ENCODE peak calls at places on chromosomes 7 and 10, in ten cellular contexts. Q is transverse colon, E is IMR-90, Z is heart left ventricle, X is A549, B is GM12891, M is esophagus muscularis mucosa, U is stomach, C is body of pancreas, K is erythroblast. Y is an unnamed sample.

GRCh38 chr7:36784991-36785940 is 61.0 kb upstream of the AOAH start:
- DNase-seq in Q (peak), E (no peak), Z (peak), X (no peak), B (peak), M (no peak), U (peak), C (peak), K (no peak), Y (no peak)

GRCh38 chr10:98038333-98038732 is 7.9 kb upstream of the CRTAC1 start:
- DNase-seq in Q (no peak), E (no peak), Z (no peak), X (no peak), B (no peak), M (no peak), U (no peak), C (peak), K (no peak), Y (no peak)

GRCh38 chr10:19500959-19501358 is 315.3 kb upstream of the PLXDC2 start:
- DNase-seq in Q (no peak), E (no peak), Z (no peak), X (no peak), B (no peak), M (no peak), U (no peak), C (no peak), K (no peak), Y (no peak)

GRCh38 chr10:93542358-93542791 is 24.1 kb upstream of the FFAR4 start:
- DNase-seq in Q (peak), E (peak), Z (peak), X (peak), B (no peak), M (no peak), U (peak), C (peak), K (no peak), Y (peak)

GRCh38 chr10:22491480-22491879 is 146.2 kb downstream of the SPAG6 start:
- DNase-seq in Q (no peak), E (no peak), Z (no peak), X (no peak), B (no peak), M (peak), U (no peak), C (no peak), K (no peak), Y (no peak)

GRCh38 chr7:48182736-48183369 is 11.6 kb downstream of the ABCA13 start:
- DNase-seq in Q (no peak), E (peak), Z (no peak), X (no peak), B (no peak), M (no peak), U (no peak), C (no peak), K (no peak), Y (no peak)

GRCh38 chr10:91880310-91880709 is 29.0 kb downstream of the FGFBP3 start:
- DNase-seq in Q (no peak), E (no peak), Z (no peak), X (peak), B (no peak), M (no peak), U (no peak), C (no peak), K (no peak), Y (no peak)

GRCh38 chr10:99555371-99556224 is 22.9 kb downstream of the NKX2-3 start:
- DNase-seq in Q (no peak), E (no peak), Z (no peak), X (no peak), B (no peak), M (no peak), U (no peak), C (no peak), K (no peak), Y (no peak)

GRCh38 chr7:49513939-49514338 is 259.5 kb upstream of the VWC2 start:
- DNase-seq in Q (no peak), E (no peak), Z (no peak), X (no peak), B (no peak), M (no peak), U (no peak), C (no peak), K (no peak), Y (no peak)

GRCh38 chr10:129968937-129969527 is 5.0 kb upstream of the EBF3 start:
- DNase-seq in Q (no peak), E (peak), Z (no peak), X (peak), B (no peak), M (no peak), U (no peak), C (peak), K (peak), Y (no peak)

GRCh38 chr7:128407751-128408708 is 1.8 kb downstream of the IMPDH1 start:
- DNase-seq in Q (no peak), E (no peak), Z (no peak), X (no peak), B (no peak), M (no peak), U (no peak), C (no peak), K (no peak), Y (no peak)

GRCh38 chr7:84669177-84669732 is 474.7 kb upstream of the SEMA3A start:
- DNase-seq in Q (no peak), E (no peak), Z (no peak), X (no peak), B (no peak), M (no peak), U (no peak), C (no peak), K (no peak), Y (no peak)

GRCh38 chr7:155791836-155792235 is 20.4 kb downstream of the SHH start:
- DNase-seq in Q (no peak), E (no peak), Z (no peak), X (no peak), B (no peak), M (no peak), U (no peak), C (no peak), K (no peak), Y (no peak)

GRCh38 chr7:125363873-125364272 is 434.2 kb upstream of the POT1 start:
- DNase-seq in Q (no peak), E (no peak), Z (no peak), X (no peak), B (no peak), M (no peak), U (no peak), C (no peak), K (no peak), Y (no peak)

GRCh38 chr10:14605231-14605925 is 169.3 kb downstream of the FAM107B start:
- DNase-seq in Q (no peak), E (peak), Z (no peak), X (peak), B (no peak), M (peak), U (no peak), C (no peak), K (peak), Y (peak)

GRCh38 chr10:122459586-122460273 is 1.6 kb upstream of the HTRA1 start:
- DNase-seq in Q (no peak), E (peak), Z (no peak), X (no peak), B (no peak), M (peak), U (no peak), C (no peak), K (no peak), Y (peak)

GRCh38 chr10:101091546-101092290 is 29.9 kb downstream of the KAZALD1 start:
- DNase-seq in Q (no peak), E (no peak), Z (no peak), X (peak), B (no peak), M (no peak), U (no peak), C (peak), K (no peak), Y (no peak)

GRCh38 chr7:121180436-121181063 is 148.2 kb upstream of the WNT16 start:
- DNase-seq in Q (no peak), E (no peak), Z (no peak), X (no peak), B (no peak), M (no peak), U (no peak), C (no peak), K (no peak), Y (no peak)

GRCh38 chr10:21083861-21084260 is 186.8 kb upstream of the NEBL start:
- DNase-seq in Q (no peak), E (no peak), Z (no peak), X (no peak), B (no peak), M (no peak), U (no peak), C (no peak), K (no peak), Y (no peak)

GRCh38 chr10:85646312-85646711 is 720.3 kb downstream of the GRID1 start:
- DNase-seq in Q (no peak), E (no peak), Z (no peak), X (peak), B (no peak), M (no peak), U (no peak), C (no peak), K (no peak), Y (peak)

GRCh38 chr7:117750612-117751563 is 122.4 kb downstream of the CTTNBP2 start:
- DNase-seq in Q (no peak), E (peak), Z (no peak), X (peak), B (no peak), M (no peak), U (no peak), C (no peak), K (peak), Y (no peak)

GRCh38 chr10:108801775-108802516 is 1121.4 kb downstream of the XPNPEP1 start:
- DNase-seq in Q (no peak), E (peak), Z (no peak), X (no peak), B (no peak), M (no peak), U (no peak), C (no peak), K (no peak), Y (no peak)

GRCh38 chr7:74398426-74398825 is 55.3 kb upstream of the GTF2IRD1 start:
- DNase-seq in Q (no peak), E (no peak), Z (no peak), X (no peak), B (no peak), M (no peak), U (no peak), C (no peak), K (no peak), Y (no peak)

GRCh38 chr10:117000580-117000979 is 4.4 kb downstream of the SHTN1 start:
- DNase-seq in Q (no peak), E (no peak), Z (no peak), X (peak), B (no peak), M (no peak), U (no peak), C (no peak), K (no peak), Y (no peak)

GRCh38 chr7:158614695-158615094 is 27.1 kb upstream of the PTPRN2 start:
- DNase-seq in Q (no peak), E (peak), Z (no peak), X (no peak), B (no peak), M (no peak), U (no peak), C (no peak), K (no peak), Y (no peak)

GRCh38 chr10:128854965-128855364 is 612.1 kb upstream of the MGMT start:
- DNase-seq in Q (peak), E (no peak), Z (peak), X (no peak), B (no peak), M (peak), U (peak), C (peak), K (no peak), Y (no peak)

GRCh38 chr10:18238875-18239485 is 98.8 kb downstream of the CACNB2 start:
- DNase-seq in Q (no peak), E (peak), Z (no peak), X (peak), B (no peak), M (peak), U (no peak), C (peak), K (peak), Y (no peak)

GRCh38 chr7:142802301-142802700 is 31.5 kb downstream of the PRSS2 start:
- DNase-seq in Q (no peak), E (no peak), Z (peak), X (no peak), B (no peak), M (no peak), U (no peak), C (no peak), K (no peak), Y (no peak)

GRCh38 chr7:112452102-112452888 is 2.0 kb downstream of the IFRD1 start:
- DNase-seq in Q (peak), E (peak), Z (peak), X (peak), B (no peak), M (no peak), U (peak), C (peak), K (peak), Y (no peak)

GRCh38 chr10:18501198-18501597 is 150.2 kb downstream of the NSUN6 start:
- DNase-seq in Q (no peak), E (peak), Z (no peak), X (peak), B (peak), M (no peak), U (no peak), C (no peak), K (no peak), Y (peak)

GRCh38 chr10:9814285-9814866 is 1203.3 kb upstream of the CELF2 start:
- DNase-seq in Q (no peak), E (peak), Z (no peak), X (no peak), B (no peak), M (no peak), U (no peak), C (no peak), K (peak), Y (no peak)

GRCh38 chr7:155788616-155789000 is 23.7 kb downstream of the SHH start:
- DNase-seq in Q (no peak), E (no peak), Z (no peak), X (no peak), B (no peak), M (no peak), U (no peak), C (no peak), K (no peak), Y (peak)

GRCh38 chr10:5547934-5548660 is 23.3 kb downstream of the CALML3 start:
- DNase-seq in Q (peak), E (no peak), Z (no peak), X (peak), B (no peak), M (no peak), U (peak), C (peak), K (peak), Y (no peak)

GRCh38 chr7:728602-729001 is 1.5 kb upstream of the PRKAR1B start:
- DNase-seq in Q (no peak), E (no peak), Z (no peak), X (no peak), B (no peak), M (no peak), U (no peak), C (no peak), K (no peak), Y (no peak)

GRCh38 chr7:727806-728460 is 852 bp upstream of the PRKAR1B start:
- DNase-seq in Q (no peak), E (peak), Z (no peak), X (no peak), B (no peak), M (no peak), U (no peak), C (no peak), K (no peak), Y (no peak)

GRCh38 chr7:726084-726853 is at the start of gene DNAAF5:
- DNase-seq in Q (peak), E (peak), Z (peak), X (peak), B (peak), M (peak), U (peak), C (peak), K (peak), Y (peak)

GRCh38 chr7:726854-727103 is 280 bp downstream of the DNAAF5 start:
- DNase-seq in Q (no peak), E (no peak), Z (no peak), X (no peak), B (no peak), M (no peak), U (no peak), C (no peak), K (no peak), Y (no peak)

DNA sequence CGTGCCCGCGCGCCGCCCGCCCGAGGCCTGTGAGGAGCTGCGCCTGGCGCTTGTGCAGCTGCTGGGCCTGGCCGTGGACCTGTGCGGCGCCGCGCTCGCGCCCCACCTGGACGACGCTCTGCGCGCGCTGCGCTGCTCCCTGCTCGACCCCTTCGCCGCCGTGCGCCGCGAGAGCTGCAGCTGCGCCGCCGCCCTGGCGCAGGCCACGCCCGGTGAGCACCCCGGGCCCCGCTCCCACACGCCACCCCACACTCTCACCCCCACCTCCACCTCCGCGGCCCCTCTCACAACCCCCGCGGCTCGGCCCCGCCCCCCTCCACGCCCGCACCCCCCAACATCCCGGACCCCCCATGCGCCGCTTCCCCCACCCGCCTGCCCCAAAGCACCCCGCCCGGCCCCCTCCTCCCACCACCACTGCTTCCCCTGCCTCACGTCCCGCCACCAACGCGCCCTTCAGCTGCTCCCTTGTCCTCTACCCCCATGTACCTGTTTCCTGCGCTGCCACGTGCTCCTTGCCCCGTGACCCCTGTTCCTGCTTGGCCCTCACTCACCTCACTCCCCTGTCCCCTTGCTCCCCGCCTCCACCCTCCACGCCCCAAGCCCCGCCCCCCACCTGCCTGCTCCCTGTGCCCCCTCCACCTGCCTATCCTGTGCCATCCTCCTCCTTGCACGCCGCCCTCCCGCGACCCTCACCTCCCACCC is at the start of gene PRKAR1B:
- DNase-seq in Q (peak), E (no peak), Z (peak), X (peak), B (peak), M (no peak), U (no peak), C (peak), K (peak), Y (peak)
- TF ChIP-seq POLR2A in Q (no peak), E (no peak), Z (no peak), X (peak), B (no peak), M (no peak), U (no peak), C (no peak), K (no peak), Y (peak)

GRCh38 chr7:105652359-105652993 is 71.2 kb upstream of the EFCAB10 start:
- DNase-seq in Q (peak), E (peak), Z (peak), X (peak), B (peak), M (no peak), U (peak), C (peak), K (peak), Y (peak)
- TF ChIP-seq POLR2A in Q (no peak), E (no peak), Z (no peak), X (no peak), B (no peak), M (no peak), U (no peak), C (no peak), K (no peak), Y (no peak)

DNA sequence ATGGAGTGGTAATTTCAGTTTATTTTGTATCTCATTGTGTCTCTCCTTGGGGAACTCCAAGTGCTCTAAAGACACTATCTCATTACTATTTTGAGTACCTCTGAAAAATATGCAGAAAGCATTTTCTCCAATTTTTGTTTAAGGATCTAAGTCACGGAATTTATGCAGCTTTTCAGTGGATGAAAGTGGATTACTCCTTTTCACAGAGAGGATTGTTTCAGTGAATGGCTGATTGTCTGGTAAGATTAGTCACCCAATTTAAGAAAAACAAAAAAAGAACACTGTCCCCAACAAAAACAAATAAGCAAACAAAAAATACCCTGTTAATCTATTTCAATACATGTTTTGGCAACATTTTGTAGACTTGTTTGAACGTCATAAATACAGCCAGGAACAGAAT is 338.3 kb upstream of the TEX47 start:
- DNase-seq in Q (no peak), E (no peak), Z (no peak), X (no peak), B (no peak), M (no peak), U (no peak), C (no peak), K (no peak), Y (no peak)
- TF ChIP-seq POLR2A in Q (no peak), E (no peak), Z (no peak), X (no peak), B (no peak), M (no peak), U (no peak), C (no peak), K (no peak), Y (no peak)

DNA sequence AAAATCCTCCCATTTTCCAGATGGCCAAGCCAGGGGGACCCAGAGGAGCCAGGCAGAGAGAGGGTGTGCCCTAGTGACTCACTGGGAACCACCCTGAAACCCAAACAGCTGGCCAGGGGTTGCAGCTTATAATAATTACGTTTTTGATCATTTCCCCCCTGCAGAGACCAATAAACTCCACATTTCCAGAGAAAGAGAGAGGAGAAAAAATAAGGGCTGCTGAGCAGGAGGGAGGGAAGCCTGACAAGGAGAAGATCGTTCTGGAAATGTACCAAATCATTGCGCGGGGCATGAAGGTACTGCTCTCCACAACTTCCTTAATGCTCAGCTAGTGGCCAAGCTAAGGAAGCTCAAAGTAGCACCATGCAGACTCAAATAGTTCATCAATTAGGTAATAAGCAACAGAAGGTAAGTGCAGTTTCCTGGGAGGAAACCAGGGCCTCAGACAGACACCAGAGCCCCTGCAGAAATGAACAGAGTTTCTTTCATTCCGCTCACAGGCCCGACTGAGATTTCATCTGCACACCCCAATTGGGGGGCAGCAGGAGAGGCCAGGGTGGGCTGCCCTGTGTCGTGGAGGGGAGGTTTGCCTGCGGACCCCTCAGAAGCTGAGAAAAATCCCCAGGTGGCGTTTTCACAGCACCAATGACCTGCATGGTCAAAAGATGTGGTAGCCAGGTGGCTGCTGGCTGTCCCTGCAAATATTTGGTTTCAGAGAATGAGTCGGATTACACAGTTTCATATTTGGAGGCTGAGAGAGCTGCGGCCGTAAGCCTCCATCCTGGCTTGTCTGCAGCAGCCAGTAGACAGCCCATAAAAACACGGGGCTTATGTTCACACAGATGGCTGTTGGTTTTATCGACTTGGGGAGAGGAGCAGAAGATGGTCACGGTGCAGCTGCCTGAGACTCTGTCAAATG is 153.2 kb upstream of the LYZL2 start:
- DNase-seq in Q (no peak), E (peak), Z (no peak), X (no peak), B (no peak), M (no peak), U (no peak), C (no peak), K (no peak), Y (no peak)
- TF ChIP-seq POLR2A in Q (no peak), E (no peak), Z (no peak), X (no peak), B (no peak), M (no peak), U (no peak), C (no peak), K (no peak), Y (no peak)

DNA sequence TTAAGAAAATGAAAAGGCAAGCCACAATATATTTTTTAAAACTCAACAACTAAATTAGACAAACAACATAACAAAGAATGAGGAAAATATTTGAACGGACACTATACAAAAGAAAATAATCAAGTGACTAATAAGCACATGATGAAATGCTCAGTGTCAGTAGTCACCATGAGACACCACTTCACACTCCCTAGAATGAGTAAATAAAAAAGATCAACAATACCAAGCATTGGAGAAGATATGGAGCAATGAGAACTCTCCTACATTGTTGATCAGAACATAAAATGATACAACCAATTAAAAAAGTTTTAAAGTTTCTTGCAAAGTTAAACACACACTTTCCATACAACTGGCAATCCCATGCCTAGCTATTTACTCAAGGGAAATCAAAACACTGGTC is 222.2 kb downstream of the C7orf25 start:
- DNase-seq in Q (no peak), E (no peak), Z (no peak), X (no peak), B (no peak), M (no peak), U (no peak), C (no peak), K (no peak), Y (no peak)
- TF ChIP-seq POLR2A in Q (no peak), E (no peak), Z (no peak), X (no peak), B (no peak), M (no peak), U (no peak), C (no peak), K (no peak), Y (no peak)

Y was measured in H54.